ENCODE peak calls at places on chromosomes 13 and 19, in seven cellular contexts. I is aorta; M is uterus; N is MM.1S; V is foreskin keratinocyte; D is CD8-positive, alpha-beta memory T cell; K is stomach. W is an unnamed sample.

GRCh38 chr13:71759506-71760225 is 107.3 kb downstream of the DACH1 start:
- DNase-seq in M (no peak), K (no peak), N (no peak), I (no peak), D (no peak), V (no peak), W (no peak)

GRCh38 chr13:37068962-37069361 is 9.5 kb upstream of the SUPT20H start:
- DNase-seq in M (no peak), I (no peak), D (no peak), V (no peak), N (peak; percentile 7), K (no peak), W (no peak)

GRCh38 chr13:48258430-48258829 is 25.4 kb downstream of the ITM2B start:
- DNase-seq in I (no peak), V (no peak), M (no peak), N (no peak), K (no peak), D (no peak), W (no peak)

GRCh38 chr19:45477713-45478453 is 10.1 kb downstream of the FOSB start:
- DNase-seq in V (peak; percentile 86), M (no peak), K (no peak), D (no peak), I (no peak), N (no peak), W (no peak)

GRCh38 chr19:3964256-3965194 is 6.4 kb downstream of the DAPK3 start:
- DNase-seq in K (no peak), N (no peak), M (no peak), D (no peak), I (no peak), V (no peak), W (no peak)

GRCh38 chr13:36766295-36766694 is 52.7 kb upstream of the RFXAP start:
- DNase-seq in K (no peak), D (no peak), N (no peak), V (peak; percentile 72), M (no peak), I (no peak), W (no peak)

GRCh38 chr13:32153056-32153455 is 121.5 kb downstream of the FRY start:
- DNase-seq in M (no peak), D (no peak), N (no peak), V (peak; percentile 60), K (no peak), I (no peak), W (no peak)

GRCh38 chr13:84972907-84973306 is 826.3 kb downstream of the SLITRK6 start:
- DNase-seq in N (peak; percentile 62), I (no peak), D (no peak), K (no peak), V (no peak), M (no peak), W (no peak)

GRCh38 chr13:61286148-61286745 is 129.4 kb downstream of the PCDH20 start:
- DNase-seq in K (peak; percentile 27), M (no peak), V (peak; percentile 24), I (no peak), D (no peak), N (peak; percentile 20), W (no peak)

GRCh38 chr19:44741841-44742352 is 6.6 kb upstream of the BCL3 start:
- DNase-seq in K (peak; percentile 98), M (peak; percentile 99), V (peak; percentile 98), D (no peak), I (peak; percentile 99), N (no peak), W (peak; percentile 97)

GRCh38 chr13:101473458-101473857 is 21.0 kb downstream of the ITGBL1 start:
- DNase-seq in K (no peak), M (no peak), I (peak; percentile 76), V (peak; percentile 68), N (no peak), D (no peak), W (peak; percentile 32)

DNA sequence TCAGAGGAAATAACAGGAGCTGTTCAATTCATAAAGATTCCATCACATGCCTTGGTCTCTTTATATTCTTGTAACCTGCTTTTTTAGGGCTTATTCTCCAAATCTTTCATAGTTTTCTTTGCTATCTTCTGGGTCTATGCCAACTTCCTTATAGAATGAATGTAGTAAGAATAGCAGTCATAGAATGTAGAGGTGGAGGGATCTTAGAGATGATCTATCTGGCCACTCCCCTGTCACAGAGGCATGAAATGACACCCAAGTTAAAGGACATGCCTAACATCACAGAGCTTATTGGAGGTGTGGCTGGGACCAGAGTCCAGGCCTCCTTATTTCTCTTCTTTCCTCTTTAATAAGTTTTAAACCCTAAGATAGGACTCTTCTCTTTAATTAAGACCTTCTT is 13.2 kb downstream of the LCP1 start:
- DNase-seq in M (no peak), D (no peak), N (no peak), K (no peak), I (no peak), V (peak; percentile 25), W (no peak)
- H3K4me1 ChIP-seq in M (no peaks in the 10 kb centered on the region), D (peaks cover 98% of the 10 kb centered on the region), N (peaks cover 79% of the 10 kb centered on the region), K (no peaks in the 10 kb centered on the region), I (no peaks in the 10 kb centered on the region), V (peaks cover 5% of the 10 kb centered on the region), W (peaks cover 18% of the 10 kb centered on the region)

DNA sequence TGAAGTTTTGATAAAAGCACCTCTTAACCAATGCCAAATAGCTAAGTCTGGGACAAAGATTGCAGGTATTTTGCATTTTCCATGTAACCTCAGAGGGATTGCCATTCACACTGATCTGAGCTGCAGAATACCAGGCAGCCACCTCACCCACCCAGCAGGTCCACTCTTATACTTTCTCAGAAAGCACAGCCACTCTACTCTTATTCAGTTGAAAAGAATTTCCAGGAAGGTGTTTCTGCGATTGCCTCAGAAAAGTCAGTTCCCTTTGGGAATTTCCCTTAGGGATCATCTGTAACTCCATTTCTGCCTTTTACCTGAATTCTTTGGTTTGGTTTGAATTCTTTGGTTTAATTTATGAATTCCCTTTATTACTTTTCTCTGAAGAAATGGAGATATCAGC is 909 bp upstream of the ALOX5AP start:
- DNase-seq in I (no peak), N (no peak), K (no peak), V (peak; percentile 93), M (no peak), D (no peak), W (no peak)
- H3K27me3 ChIP-seq in I (no peaks in the 10 kb centered on the region), N (no peaks in the 10 kb centered on the region), K (no peaks in the 10 kb centered on the region), V (no peaks in the 10 kb centered on the region), M (no peaks in the 10 kb centered on the region), D (no peaks in the 10 kb centered on the region), W (peaks cover 7% of the 10 kb centered on the region)

DNA sequence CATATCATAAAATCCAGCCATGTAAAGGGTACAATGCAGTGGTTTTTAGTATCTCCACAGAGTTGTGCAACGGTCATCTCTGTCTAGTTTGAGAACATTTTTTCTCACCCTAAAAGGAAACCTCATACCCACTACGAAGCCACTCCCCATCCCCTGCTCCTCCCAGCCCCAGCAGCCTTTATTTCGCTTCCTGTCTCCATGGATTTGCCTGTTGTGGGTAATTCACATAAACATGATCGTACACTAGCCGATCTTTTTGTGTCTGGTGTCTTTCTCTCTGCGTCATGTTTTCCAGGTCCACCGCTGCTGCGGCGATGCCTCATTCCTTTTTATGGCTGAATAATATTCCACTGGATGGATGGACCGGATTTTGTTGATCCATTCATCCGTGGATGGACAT is 28.6 kb downstream of the BICRA start:
- DNase-seq in V (no peak), M (no peak), I (no peak), K (no peak), N (no peak), D (no peak), W (no peak)
- H3K4me1 ChIP-seq in V (peaks cover 18% of the 10 kb centered on the region), M (no peaks in the 10 kb centered on the region), I (no peaks in the 10 kb centered on the region), K (peaks cover 8% of the 10 kb centered on the region), N (no peaks in the 10 kb centered on the region), D (no peaks in the 10 kb centered on the region), W (peaks cover 72% of the 10 kb centered on the region)

GRCh38 chr19:14272623-14273022 is 66.7 kb upstream of the ADGRL1 start:
- DNase-seq in N (no peak), I (no peak), M (no peak), V (no peak), K (no peak), D (no peak), W (no peak)

GRCh38 chr19:14271830-14272229 is 65.9 kb upstream of the ADGRL1 start:
- DNase-seq in V (no peak), I (no peak), K (no peak), N (no peak), M (no peak), D (no peak), W (no peak)

GRCh38 chr19:14265285-14266036 is 59.5 kb upstream of the ADGRL1 start:
- DNase-seq in V (no peak), I (no peak), K (no peak), D (no peak), M (peak; percentile 21), N (no peak), W (no peak)

GRCh38 chr19:14267224-14267741 is 61.3 kb upstream of the ADGRL1 start:
- DNase-seq in N (no peak), M (no peak), D (no peak), V (peak; percentile 4), K (no peak), I (no peak), W (no peak)
- H3K27me3 ChIP-seq in N (peaks cover 83% of the 10 kb centered on the region), M (no peaks in the 10 kb centered on the region), D (no peaks in the 10 kb centered on the region), V (peaks cover 34% of the 10 kb centered on the region), K (peaks cover 19% of the 10 kb centered on the region), I (no peaks in the 10 kb centered on the region), W (peaks cover 60% of the 10 kb centered on the region)